ENCODE peak calls at places on chromosomes 16 and 17, in four cellular contexts. V, N, R and S are unnamed samples.

GRCh38 chr16:8673611-8674412 is 605 bp upstream of the ABAT start:
- DNase-seq in N (no peak), V (no peak), R (no peak), S (no peak)

GRCh38 chr17:44605116-44605505 is 47.8 kb downstream of the FZD2 start:
- DNase-seq in N (no peak), V (no peak), R (no peak), S (no peak)

GRCh38 chr17:35588196-35588920 is 1.2 kb downstream of the AP2B1 start:
- DNase-seq in N (peak; percentile 36), R (no peak), V (peak; percentile 36), S (peak; percentile 70)

GRCh38 chr17:74152591-74153455 is 50.7 kb upstream of the RPL38 start:
- DNase-seq in V (no peak), N (no peak), R (no peak), S (no peak)

GRCh38 chr16:51849715-51850114 is 697.2 kb downstream of the TOX3 start:
- DNase-seq in R (no peak), N (no peak), V (no peak), S (no peak)

GRCh38 chr17:42120161-42121065 is 754 bp downstream of the KAT2A start:
- DNase-seq in R (no peak), V (peak; percentile 30), N (no peak), S (no peak)

GRCh38 chr16:86048221-86048620 is 149.3 kb downstream of the IRF8 start:
- DNase-seq in R (no peak), V (no peak), N (no peak), S (no peak)

GRCh38 chr17:57555636-57556175 is 189.4 kb downstream of the CCDC182 start:
- DNase-seq in R (no peak), V (no peak), N (no peak), S (no peak)

GRCh38 chr17:45123930-45124796 is 8.2 kb downstream of the PLCD3 start:
- DNase-seq in N (peak; percentile 84), R (peak; percentile 85), V (peak; percentile 39), S (peak; percentile 69)

GRCh38 chr16:22010902-22011301 is 3.0 kb downstream of the MOSMO start:
- DNase-seq in R (no peak), V (no peak), N (no peak), S (no peak)
- H3K4me1 ChIP-seq in R (peaks cover 44% of the 10 kb centered on the region), V (no peaks in the 10 kb centered on the region), N (peaks cover 3% of the 10 kb centered on the region), S (peaks cover 2% of the 10 kb centered on the region)

DNA sequence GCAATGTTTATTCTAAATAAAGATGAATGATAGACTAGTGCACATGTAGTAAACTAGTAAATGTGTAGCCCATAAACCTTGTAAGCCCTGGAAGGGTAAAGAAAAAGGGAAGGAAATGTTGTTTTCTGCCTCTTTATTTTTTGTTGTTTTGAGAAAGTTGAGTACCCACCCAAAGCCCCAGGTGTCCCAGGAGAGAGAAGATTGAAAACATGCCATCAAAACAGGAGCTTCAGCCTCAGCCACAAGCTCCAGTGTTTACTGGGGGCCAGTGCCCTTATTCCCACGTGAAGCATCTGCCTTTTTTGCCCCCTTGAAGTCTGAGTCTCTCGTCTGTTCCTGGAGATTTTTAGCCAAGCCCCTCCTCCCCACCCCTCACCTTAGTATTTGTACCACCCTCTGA is 121.5 kb downstream of the PRKCB start:
- DNase-seq in V (no peak), R (no peak), N (no peak), S (no peak)
- H3K27me3 ChIP-seq in V (no peaks in the 10 kb centered on the region), R (no peaks in the 10 kb centered on the region), N (no peaks in the 10 kb centered on the region), S (no peaks in the 10 kb centered on the region)

DNA sequence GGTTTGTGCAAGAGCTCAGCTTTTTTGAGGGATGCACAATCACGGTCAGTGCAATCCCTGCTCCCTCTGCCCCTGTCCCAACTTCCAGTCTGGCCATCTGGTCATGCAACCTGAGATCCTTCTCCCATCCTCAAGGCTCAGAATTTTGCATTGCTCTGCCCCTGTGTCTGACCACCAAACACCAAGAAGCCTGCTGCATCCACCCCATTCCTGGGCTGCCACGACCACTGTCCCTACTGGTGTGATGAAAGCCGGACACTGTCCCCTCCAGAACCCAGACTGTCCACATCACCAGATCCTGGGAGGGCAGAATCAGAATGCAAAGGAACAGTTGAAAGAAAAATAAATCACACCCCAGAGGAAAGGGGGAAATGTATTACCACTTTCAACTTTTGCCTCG is 231.0 kb downstream of the C16orf78 start:
- DNase-seq in N (no peak), V (no peak), R (no peak), S (no peak)
- H3K4me1 ChIP-seq in N (no peaks in the 10 kb centered on the region), V (no peaks in the 10 kb centered on the region), R (peaks cover 21% of the 10 kb centered on the region), S (no peaks in the 10 kb centered on the region)

GRCh38 chr16:54647731-54648221 is 282.9 kb upstream of the IRX5 start:
- DNase-seq in N (no peak), R (no peak), V (no peak), S (no peak)
- H3K27me3 ChIP-seq in N (no peaks in the 10 kb centered on the region), R (no peaks in the 10 kb centered on the region), V (no peaks in the 10 kb centered on the region), S (no peaks in the 10 kb centered on the region)

GRCh38 chr16:88569985-88570690 is at the start of gene ZC3H18:
- DNase-seq in N (peak; percentile 94), R (peak; percentile 98), V (peak; percentile 98), S (peak; percentile 98)

GRCh38 chr16:88568710-88569613 is 1.2 kb upstream of the ZC3H18 start:
- DNase-seq in V (no peak), N (no peak), R (no peak), S (no peak)

GRCh38 chr16:88569614-88569984 is 604 bp upstream of the ZC3H18 start:
- DNase-seq in R (peak; percentile 66), V (peak; percentile 19), N (no peak), S (peak; percentile 19)

GRCh38 chr16:88566158-88566557 is 4.0 kb upstream of the ZC3H18 start:
- DNase-seq in V (no peak), R (no peak), N (peak; percentile 21), S (no peak)

DNA sequence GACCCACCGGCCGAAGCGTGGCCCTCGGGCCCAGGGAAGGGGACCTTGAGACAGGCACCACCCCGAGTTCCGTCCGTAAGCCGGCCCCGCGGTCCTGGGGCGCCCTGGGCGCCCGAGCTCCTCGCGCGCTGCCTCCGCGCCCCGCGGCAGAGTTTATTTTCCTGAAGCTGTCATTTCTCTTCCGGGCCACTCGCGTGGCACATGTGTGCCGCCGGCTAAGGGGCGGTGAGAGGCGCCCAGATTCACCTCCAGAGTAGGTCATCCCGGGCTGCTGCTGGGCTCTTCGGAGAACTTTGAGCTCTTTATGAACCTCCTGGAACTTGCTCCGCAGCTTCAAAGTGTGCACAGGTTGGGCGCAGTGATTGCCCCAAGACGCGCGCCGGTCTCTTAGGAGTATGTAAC is 489 bp downstream of the ZC3H18 start:
- DNase-seq in R (no peak), V (peak; percentile 41), N (no peak), S (peak; percentile 74)
- H3K4me1 ChIP-seq in R (peaks cover 17% of the 10 kb centered on the region), V (peaks cover 9% of the 10 kb centered on the region), N (peaks cover 14% of the 10 kb centered on the region), S (peaks cover 2% of the 10 kb centered on the region)

GRCh38 chr17:48614904-48615211 is 234 bp downstream of the HOXB8 start:
- DNase-seq in R (no peak), N (peak; percentile 51), V (no peak), S (no peak)
- H3K27me3 ChIP-seq in R (peaks cover 97% of the 10 kb centered on the region), N (peaks cover 55% of the 10 kb centered on the region), V (peaks cover 15% of the 10 kb centered on the region), S (peaks cover 49% of the 10 kb centered on the region)

GRCh38 chr16:84091460-84091859 is 25.3 kb downstream of the MBTPS1 start:
- DNase-seq in V (no peak), N (no peak), R (no peak), S (peak; percentile 13)

GRCh38 chr16:84093120-84093878 is 23.4 kb downstream of the MBTPS1 start:
- DNase-seq in V (no peak), R (no peak), N (no peak), S (no peak)

GRCh38 chr16:84095466-84095865 is 21.3 kb downstream of the MBTPS1 start:
- DNase-seq in R (no peak), N (no peak), V (no peak), S (no peak)

GRCh38 chr16:84096447-84097005 is 20.2 kb downstream of the MBTPS1 start:
- DNase-seq in N (no peak), R (no peak), V (peak; percentile 79), S (peak; percentile 25)

GRCh38 chr16:84093879-84094270 is 22.9 kb downstream of the MBTPS1 start:
- DNase-seq in R (no peak), V (no peak), N (no peak), S (no peak)
- H3K4me1 ChIP-seq in R (no peaks in the 10 kb centered on the region), V (peaks cover 19% of the 10 kb centered on the region), N (no peaks in the 10 kb centered on the region), S (no peaks in the 10 kb centered on the region)

GRCh38 chr16:73036074-73036826 is 11.7 kb downstream of the ZFHX3 start:
- DNase-seq in R (no peak), N (no peak), V (peak; percentile 81), S (no peak)

GRCh38 chr16:73031155-73031866 is 16.6 kb downstream of the ZFHX3 start:
- DNase-seq in R (no peak), V (no peak), N (no peak), S (no peak)

GRCh38 chr16:73034374-73034773 is 13.6 kb downstream of the ZFHX3 start:
- DNase-seq in R (no peak), N (no peak), V (no peak), S (no peak)

GRCh38 chr16:73033271-73033998 is 14.5 kb downstream of the ZFHX3 start:
- DNase-seq in R (no peak), N (no peak), V (no peak), S (no peak)

DNA sequence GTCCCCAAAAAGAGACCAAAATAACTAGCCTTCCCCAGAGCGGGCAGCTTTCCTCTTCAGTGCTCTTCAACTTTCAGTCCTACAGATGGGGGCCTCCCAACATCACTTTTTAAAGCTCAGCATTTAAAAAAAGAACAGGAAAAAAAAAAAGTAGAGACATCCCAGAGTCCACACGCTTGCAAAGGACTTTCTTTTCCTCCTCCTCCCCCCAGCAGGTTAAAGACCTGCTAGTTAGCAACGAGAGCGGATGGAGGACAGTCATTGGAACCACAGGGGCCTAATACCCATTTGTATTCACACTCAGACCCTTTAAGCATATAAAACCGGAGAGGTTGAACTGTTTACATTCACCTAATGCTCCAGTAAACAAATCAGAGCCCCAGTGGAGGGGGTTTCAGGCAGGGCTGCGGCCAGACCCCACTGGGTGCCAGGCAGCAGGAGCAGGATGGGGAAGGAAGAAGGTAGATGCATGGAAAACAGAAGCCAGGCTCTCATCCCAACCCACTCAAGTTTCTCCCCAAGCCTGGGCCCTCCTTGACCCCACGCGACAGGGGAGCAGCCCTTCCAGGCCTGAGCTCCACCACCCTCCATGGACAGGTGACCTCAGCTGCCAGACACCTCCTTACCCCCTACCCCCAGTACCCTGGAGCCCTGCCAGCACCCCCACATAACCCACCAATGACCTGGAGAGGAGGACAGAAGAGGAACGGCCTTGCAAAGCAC is 15.2 kb downstream of the ZFHX3 start:
- DNase-seq in V (no peak), R (no peak), N (no peak), S (no peak)
- H3K27me3 ChIP-seq in V (no peaks in the 10 kb centered on the region), R (no peaks in the 10 kb centered on the region), N (no peaks in the 10 kb centered on the region), S (no peaks in the 10 kb centered on the region)